ENCODE peak calls at places on chromosomes 3 and 15, in nine cellular contexts. F, A, U, N, J, V, O, W and X are unnamed samples. For H3K9me3, the result is how much of the 10 kb centered on the place peaks cover.

GRCh38 chr3:60086811-60087210 is 1037.0 kb upstream of the CFAP20DC start:
- DNase-seq in N (peak), W (peak), F (no peak), V (no peak), A (no peak), O (no peak), J (no peak), U (no peak), X (no peak)

GRCh38 chr3:10985181-10985580 is 7.4 kb upstream of the SLC6A1 start:
- DNase-seq in W (no peak), U (no peak), F (peak), A (no peak), J (no peak), N (no peak), V (no peak), O (no peak), X (no peak)

GRCh38 chr3:161163297-161163696 is 57.8 kb upstream of the NMD3 start:
- DNase-seq in U (no peak), A (no peak), V (peak), J (no peak), N (peak), F (no peak), O (no peak), W (peak), X (no peak)

GRCh38 chr15:28107111-28107893 is 8.2 kb upstream of the OCA2 start:
- DNase-seq in V (no peak), J (no peak), O (no peak), F (peak), A (peak), U (no peak), N (peak), W (no peak), X (no peak)

GRCh38 chr3:193732391-193732790 is 139.4 kb downstream of the OPA1 start:
- DNase-seq in O (no peak), J (no peak), N (peak), F (no peak), A (no peak), W (peak), U (no peak), V (peak), X (no peak)

GRCh38 chr15:73826711-73827243 is 46.6 kb upstream of the TBC1D21 start:
- DNase-seq in W (peak), A (no peak), O (no peak), F (no peak), V (no peak), U (no peak), J (no peak), N (no peak), X (no peak)

GRCh38 chr15:61186905-61187865 is 41.9 kb downstream of the RORA start:
- DNase-seq in F (no peak), W (no peak), U (no peak), N (peak), V (no peak), O (peak), A (peak), J (no peak), X (peak)

GRCh38 chr15:90930861-90931629 is 1.3 kb downstream of the HDDC3 start:
- DNase-seq in V (no peak), J (peak), F (no peak), O (no peak), N (no peak), U (peak), W (peak), A (no peak), X (no peak)

GRCh38 chr15:33008284-33009011 is 186.1 kb downstream of the FMN1 start:
- DNase-seq in O (no peak), N (peak), V (no peak), U (no peak), J (no peak), A (no peak), W (no peak), F (no peak), X (no peak)

GRCh38 chr3:114308830-114309229 is 15.0 kb downstream of the TIGIT start:
- DNase-seq in W (no peak), F (peak), U (no peak), J (no peak), O (no peak), V (no peak), N (no peak), A (no peak), X (no peak)

GRCh38 chr3:11154953-11155325 is 646 bp downstream of the HRH1 start:
- DNase-seq in U (no peak), W (peak), N (peak), A (no peak), F (peak), J (no peak), V (no peak), O (no peak), X (no peak)

GRCh38 chr3:186259612-186260383 is 102.2 kb downstream of the DGKG start:
- DNase-seq in N (peak), W (peak), F (peak), A (peak), J (peak), V (peak), U (peak), O (peak), X (peak)

GRCh38 chr15:69408841-69409240 is 5.3 kb upstream of the KIF23 start:
- DNase-seq in O (no peak), U (no peak), F (no peak), N (no peak), J (no peak), V (no peak), W (no peak), A (no peak), X (no peak)
- H3K27ac ChIP-seq in O (no peak), U (no peak), F (no peak), N (no peak), J (no peak), V (no peak), W (no peak), A (no peak), X (no peak)

GRCh38 chr15:25095179-25095578 is 140.4 kb downstream of the SNRPN start:
- DNase-seq in N (no peak), W (no peak), O (no peak), U (no peak), J (no peak), F (no peak), A (no peak), V (no peak), X (no peak)
- H3K9me3 ChIP-seq in N (under half), W (under half), O (under half), U (under half), J (half or more), F (under half), A (half or more), V (under half), X (half or more)

GRCh38 chr15:78265752-78266224 is 1.4 kb downstream of the DNAJA4 start:
- DNase-seq in J (no peak), U (no peak), F (no peak), O (peak), N (peak), V (no peak), A (no peak), W (peak), X (no peak)

GRCh38 chr15:78266806-78267205 is 2.4 kb downstream of the DNAJA4 start:
- DNase-seq in N (no peak), V (no peak), O (no peak), J (no peak), F (no peak), A (no peak), W (no peak), U (no peak), X (no peak)

GRCh38 chr15:78264304-78265136 is at the start of gene DNAJA4:
- DNase-seq in U (peak), W (no peak), N (peak), J (peak), F (peak), V (no peak), A (peak), O (peak), X (peak)

GRCh38 chr15:78265137-78265460 is 737 bp downstream of the DNAJA4 start:
- DNase-seq in F (no peak), W (no peak), U (no peak), A (no peak), J (no peak), N (no peak), V (no peak), O (no peak), X (no peak)

GRCh38 chr15:78266229-78266628 is 1.9 kb downstream of the DNAJA4 start:
- DNase-seq in U (no peak), W (no peak), F (no peak), A (no peak), J (no peak), O (no peak), V (no peak), N (no peak), X (no peak)
- H3K27ac ChIP-seq in U (no peak), W (no peak), F (no peak), A (peak), J (no peak), O (peak), V (no peak), N (no peak), X (peak)

GRCh38 chr15:66946578-66947164 is 118.7 kb upstream of the SMAD3 start:
- DNase-seq in W (peak), U (peak), O (peak), J (peak), A (peak), V (peak), N (peak), F (peak), X (peak)

GRCh38 chr15:66945286-66945685 is 120.1 kb upstream of the SMAD3 start:
- DNase-seq in O (no peak), J (no peak), F (no peak), A (no peak), U (no peak), N (no peak), V (no peak), W (no peak), X (no peak)

GRCh38 chr15:66944121-66944520 is 121.3 kb upstream of the SMAD3 start:
- DNase-seq in F (no peak), N (no peak), A (no peak), V (no peak), U (no peak), J (no peak), W (no peak), O (no peak), X (no peak)

GRCh38 chr15:66947471-66947870 is 117.9 kb upstream of the SMAD3 start:
- DNase-seq in V (no peak), F (no peak), O (no peak), A (no peak), W (no peak), J (no peak), U (no peak), N (peak), X (no peak)

DNA sequence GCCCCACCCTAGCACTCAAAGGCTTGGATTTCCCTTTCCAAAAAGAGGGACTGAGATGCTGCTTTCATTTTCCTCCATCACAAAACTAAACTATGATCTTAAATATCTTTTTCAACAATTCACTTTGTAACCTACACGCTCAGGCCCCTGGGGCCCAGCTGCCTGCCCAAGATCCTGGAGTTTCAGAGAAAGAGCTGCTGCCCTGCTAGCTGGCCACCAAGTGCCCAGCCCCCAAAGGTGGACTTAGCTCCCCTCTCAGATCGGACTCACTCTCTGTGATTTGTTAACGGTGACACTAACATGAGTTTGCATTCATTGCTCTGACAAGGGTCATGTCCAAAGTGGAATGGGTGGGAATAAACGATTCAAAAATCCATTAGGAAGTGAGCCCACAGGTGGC is 119.6 kb upstream of the SMAD3 start:
- DNase-seq in F (no peak), W (no peak), V (no peak), N (no peak), J (no peak), U (no peak), A (no peak), O (no peak), X (no peak)
- H3K9me3 ChIP-seq in F (under half), W (under half), V (under half), N (under half), J (under half), U (under half), A (under half), O (under half), X (under half)

DNA sequence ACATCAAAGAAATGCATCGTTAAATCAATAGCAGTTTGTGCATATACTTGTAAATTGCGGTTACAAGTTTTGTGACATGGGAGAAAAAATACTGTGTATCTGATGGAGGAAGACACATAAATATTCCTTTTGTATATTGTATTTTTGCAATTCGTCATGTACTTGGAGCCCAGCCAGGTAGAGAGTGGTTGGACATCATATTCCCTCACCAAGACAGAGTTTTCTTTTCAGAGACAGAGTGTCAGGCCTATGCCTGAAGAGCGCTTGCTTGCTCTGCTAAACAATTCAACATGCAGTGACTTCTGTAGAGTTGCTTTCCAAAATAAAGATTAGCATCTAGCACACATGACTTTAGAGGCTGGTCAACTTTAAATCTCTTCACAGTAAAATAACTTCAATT is 24.8 kb upstream of the MEIS2 start:
- DNase-seq in J (no peak), V (no peak), F (no peak), W (no peak), U (no peak), N (no peak), O (no peak), A (no peak), X (no peak)
- H3K27ac ChIP-seq in J (no peak), V (no peak), F (no peak), W (no peak), U (no peak), N (no peak), O (no peak), A (no peak), X (no peak)

GRCh38 chr15:72315706-72316370 is 4.1 kb downstream of the CELF6 start:
- DNase-seq in A (no peak), J (no peak), F (no peak), N (no peak), U (no peak), W (no peak), O (no peak), V (no peak), X (no peak)
- H3K9me3 ChIP-seq in A (under half), J (under half), F (under half), N (under half), U (under half), W (under half), O (under half), V (under half), X (under half)

GRCh38 chr15:67899596-67900283 is 59.9 kb upstream of the RNU6-1 start:
- DNase-seq in F (no peak), U (no peak), O (no peak), A (no peak), V (no peak), N (no peak), J (no peak), W (no peak), X (no peak)
- H3K27ac ChIP-seq in F (no peak), U (peak), O (no peak), A (no peak), V (peak), N (no peak), J (no peak), W (no peak), X (no peak)